ENCODE peak calls at places on chromosomes 12 and 14, in ten cellular contexts. One of them, this sample, is unnamed.

GRCh38 chr12:79020106-79020505 is 155.5 kb downstream of the SYT1 start:
- DNase-seq in DMS153: no peak
- DNase-seq in HFFc6: peak; percentile 3
- DNase-seq in midbrain: no peak
- DNase-seq in aorta: no peak
- DNase-seq in posterior vena cava: no peak
- DNase-seq in left cardiac atrium: no peak
- DNase-seq in CD4-positive, alpha-beta T cell: no peak
- DNase-seq in neural crest cell: no peak
- DNase-seq in activated naive CD8-positive, alpha-beta T cell treated with anti-CD3 and anti-CD28 coated beads for 36 hours: no peak
- DNase-seq in this sample: no peak

GRCh38 chr12:56208014-56208413 is 13.7 kb downstream of the RNF41 start:
- DNase-seq in neural crest cell: no peak
- DNase-seq in CD4-positive, alpha-beta T cell: no peak
- DNase-seq in aorta: no peak
- DNase-seq in midbrain: no peak
- DNase-seq in DMS153: no peak
- DNase-seq in HFFc6: no peak
- DNase-seq in posterior vena cava: peak; percentile 74
- DNase-seq in left cardiac atrium: no peak
- DNase-seq in activated naive CD8-positive, alpha-beta T cell treated with anti-CD3 and anti-CD28 coated beads for 36 hours: no peak
- DNase-seq in this sample: no peak

GRCh38 chr14:22520235-22520634 is 68.8 kb downstream of the DAD1 start:
- DNase-seq in HFFc6: peak; percentile 11
- DNase-seq in left cardiac atrium: no peak
- DNase-seq in midbrain: no peak
- DNase-seq in neural crest cell: no peak
- DNase-seq in CD4-positive, alpha-beta T cell: no peak
- DNase-seq in posterior vena cava: no peak
- DNase-seq in activated naive CD8-positive, alpha-beta T cell treated with anti-CD3 and anti-CD28 coated beads for 36 hours: no peak
- DNase-seq in DMS153: no peak
- DNase-seq in aorta: no peak
- DNase-seq in this sample: no peak

GRCh38 chr12:56154246-56154771 is 1.9 kb downstream of the MYL6B start:
- DNase-seq in left cardiac atrium: no peak
- DNase-seq in aorta: no peak
- DNase-seq in midbrain: no peak
- DNase-seq in neural crest cell: no peak
- DNase-seq in posterior vena cava: no peak
- DNase-seq in activated naive CD8-positive, alpha-beta T cell treated with anti-CD3 and anti-CD28 coated beads for 36 hours: no peak
- DNase-seq in DMS153: no peak
- DNase-seq in CD4-positive, alpha-beta T cell: no peak
- DNase-seq in HFFc6: no peak
- DNase-seq in this sample: no peak

GRCh38 chr12:67877697-67878096 is 111.5 kb upstream of the IFNG-AS1 start:
- DNase-seq in HFFc6: no peak
- DNase-seq in aorta: no peak
- DNase-seq in DMS153: no peak
- DNase-seq in neural crest cell: no peak
- DNase-seq in midbrain: no peak
- DNase-seq in activated naive CD8-positive, alpha-beta T cell treated with anti-CD3 and anti-CD28 coated beads for 36 hours: no peak
- DNase-seq in CD4-positive, alpha-beta T cell: no peak
- DNase-seq in left cardiac atrium: no peak
- DNase-seq in posterior vena cava: no peak
- DNase-seq in this sample: no peak

GRCh38 chr14:42229976-42230375 is 623.3 kb downstream of the LRFN5 start:
- DNase-seq in midbrain: no peak
- DNase-seq in activated naive CD8-positive, alpha-beta T cell treated with anti-CD3 and anti-CD28 coated beads for 36 hours: no peak
- DNase-seq in CD4-positive, alpha-beta T cell: no peak
- DNase-seq in posterior vena cava: no peak
- DNase-seq in neural crest cell: no peak
- DNase-seq in DMS153: no peak
- DNase-seq in aorta: no peak
- DNase-seq in HFFc6: no peak
- DNase-seq in left cardiac atrium: no peak
- DNase-seq in this sample: no peak

GRCh38 chr12:115341442-115341841 is 657.5 kb upstream of the TBX3 start:
- DNase-seq in CD4-positive, alpha-beta T cell: no peak
- DNase-seq in neural crest cell: no peak
- DNase-seq in aorta: peak; percentile 88
- DNase-seq in left cardiac atrium: peak; percentile 79
- DNase-seq in HFFc6: peak; percentile 99
- DNase-seq in DMS153: no peak
- DNase-seq in activated naive CD8-positive, alpha-beta T cell treated with anti-CD3 and anti-CD28 coated beads for 36 hours: no peak
- DNase-seq in midbrain: no peak
- DNase-seq in posterior vena cava: peak; percentile 89
- DNase-seq in this sample: no peak

GRCh38 chr14:53591816-53592215 is 364.8 kb downstream of the BMP4 start:
- DNase-seq in DMS153: no peak
- DNase-seq in left cardiac atrium: no peak
- DNase-seq in midbrain: no peak
- DNase-seq in aorta: no peak
- DNase-seq in CD4-positive, alpha-beta T cell: no peak
- DNase-seq in HFFc6: no peak
- DNase-seq in posterior vena cava: no peak
- DNase-seq in neural crest cell: no peak
- DNase-seq in activated naive CD8-positive, alpha-beta T cell treated with anti-CD3 and anti-CD28 coated beads for 36 hours: no peak
- DNase-seq in this sample: no peak

GRCh38 chr14:32372154-32372553 is 43.1 kb downstream of the AKAP6 start:
- DNase-seq in activated naive CD8-positive, alpha-beta T cell treated with anti-CD3 and anti-CD28 coated beads for 36 hours: no peak
- DNase-seq in DMS153: no peak
- DNase-seq in left cardiac atrium: no peak
- DNase-seq in CD4-positive, alpha-beta T cell: no peak
- DNase-seq in aorta: no peak
- DNase-seq in midbrain: no peak
- DNase-seq in neural crest cell: no peak
- DNase-seq in posterior vena cava: no peak
- DNase-seq in HFFc6: peak; percentile 97
- DNase-seq in this sample: no peak

GRCh38 chr12:10718279-10718821 is 4.8 kb downstream of the YBX3 start:
- DNase-seq in posterior vena cava: no peak
- DNase-seq in CD4-positive, alpha-beta T cell: no peak
- DNase-seq in midbrain: no peak
- DNase-seq in aorta: no peak
- DNase-seq in DMS153: no peak
- DNase-seq in left cardiac atrium: no peak
- DNase-seq in neural crest cell: no peak
- DNase-seq in HFFc6: peak; percentile 48
- DNase-seq in activated naive CD8-positive, alpha-beta T cell treated with anti-CD3 and anti-CD28 coated beads for 36 hours: no peak
- DNase-seq in this sample: no peak

GRCh38 chr12:54060975-54061778 is 7.5 kb downstream of the HOXC4 start:
- DNase-seq in activated naive CD8-positive, alpha-beta T cell treated with anti-CD3 and anti-CD28 coated beads for 36 hours: no peak
- DNase-seq in posterior vena cava: no peak
- DNase-seq in HFFc6: no peak
- DNase-seq in CD4-positive, alpha-beta T cell: no peak
- DNase-seq in DMS153: no peak
- DNase-seq in neural crest cell: no peak
- DNase-seq in aorta: no peak
- DNase-seq in midbrain: no peak
- DNase-seq in left cardiac atrium: no peak
- DNase-seq in this sample: no peak

GRCh38 chr12:4279120-4279690 is 5.6 kb downstream of the CCND2 start:
- DNase-seq in aorta: no peak
- DNase-seq in activated naive CD8-positive, alpha-beta T cell treated with anti-CD3 and anti-CD28 coated beads for 36 hours: no peak
- DNase-seq in CD4-positive, alpha-beta T cell: no peak
- DNase-seq in DMS153: no peak
- DNase-seq in posterior vena cava: no peak
- DNase-seq in midbrain: no peak
- DNase-seq in neural crest cell: no peak
- DNase-seq in left cardiac atrium: no peak
- DNase-seq in HFFc6: no peak
- DNase-seq in this sample: no peak

GRCh38 chr12:91978143-91978542 is 167.5 kb downstream of the BTG1 start:
- DNase-seq in activated naive CD8-positive, alpha-beta T cell treated with anti-CD3 and anti-CD28 coated beads for 36 hours: no peak
- DNase-seq in posterior vena cava: no peak
- DNase-seq in DMS153: no peak
- DNase-seq in neural crest cell: no peak
- DNase-seq in CD4-positive, alpha-beta T cell: peak; percentile 42
- DNase-seq in left cardiac atrium: no peak
- DNase-seq in HFFc6: no peak
- DNase-seq in midbrain: no peak
- DNase-seq in aorta: no peak
- DNase-seq in this sample: peak; percentile 73

GRCh38 chr14:98966021-98966420 is 306.0 kb downstream of the BCL11B start:
- DNase-seq in CD4-positive, alpha-beta T cell: no peak
- DNase-seq in posterior vena cava: no peak
- DNase-seq in midbrain: no peak
- DNase-seq in left cardiac atrium: no peak
- DNase-seq in neural crest cell: no peak
- DNase-seq in activated naive CD8-positive, alpha-beta T cell treated with anti-CD3 and anti-CD28 coated beads for 36 hours: no peak
- DNase-seq in HFFc6: no peak
- DNase-seq in DMS153: no peak
- DNase-seq in aorta: no peak
- DNase-seq in this sample: no peak

GRCh38 chr12:86727151-86727550 is 471.0 kb upstream of the MGAT4C start:
- DNase-seq in posterior vena cava: no peak
- DNase-seq in activated naive CD8-positive, alpha-beta T cell treated with anti-CD3 and anti-CD28 coated beads for 36 hours: no peak
- DNase-seq in CD4-positive, alpha-beta T cell: no peak
- DNase-seq in left cardiac atrium: no peak
- DNase-seq in HFFc6: no peak
- DNase-seq in DMS153: no peak
- DNase-seq in midbrain: no peak
- DNase-seq in aorta: no peak
- DNase-seq in neural crest cell: no peak
- DNase-seq in this sample: no peak

GRCh38 chr14:64841772-64842490 is 37.8 kb downstream of the SPTB start:
- DNase-seq in left cardiac atrium: peak; percentile 62
- DNase-seq in HFFc6: peak; percentile 10
- DNase-seq in DMS153: no peak
- DNase-seq in aorta: peak; percentile 76
- DNase-seq in activated naive CD8-positive, alpha-beta T cell treated with anti-CD3 and anti-CD28 coated beads for 36 hours: no peak
- DNase-seq in midbrain: no peak
- DNase-seq in CD4-positive, alpha-beta T cell: no peak
- DNase-seq in posterior vena cava: no peak
- DNase-seq in neural crest cell: no peak
- DNase-seq in this sample: no peak

GRCh38 chr14:105473677-105474477 is 744 bp upstream of the CRIP2 start:
- DNase-seq in midbrain: peak; percentile 32
- DNase-seq in CD4-positive, alpha-beta T cell: peak; percentile 74
- DNase-seq in aorta: peak; percentile 99
- DNase-seq in left cardiac atrium: peak; percentile 99
- DNase-seq in DMS153: peak; percentile 48
- DNase-seq in activated naive CD8-positive, alpha-beta T cell treated with anti-CD3 and anti-CD28 coated beads for 36 hours: peak; percentile 50
- DNase-seq in HFFc6: peak; percentile 70
- DNase-seq in posterior vena cava: peak; percentile 97
- DNase-seq in neural crest cell: peak; percentile 94
- DNase-seq in this sample: peak; percentile 75

GRCh38 chr14:79706382-79706781 is 504.9 kb downstream of the DIO2 start:
- DNase-seq in CD4-positive, alpha-beta T cell: no peak
- DNase-seq in activated naive CD8-positive, alpha-beta T cell treated with anti-CD3 and anti-CD28 coated beads for 36 hours: no peak
- DNase-seq in HFFc6: no peak
- DNase-seq in neural crest cell: no peak
- DNase-seq in DMS153: no peak
- DNase-seq in posterior vena cava: no peak
- DNase-seq in left cardiac atrium: no peak
- DNase-seq in midbrain: no peak
- DNase-seq in aorta: no peak
- DNase-seq in this sample: no peak

GRCh38 chr12:115135800-115136211 is 451.8 kb upstream of the TBX3 start:
- DNase-seq in midbrain: peak; percentile 67
- DNase-seq in left cardiac atrium: peak; percentile 55
- DNase-seq in aorta: no peak
- DNase-seq in neural crest cell: no peak
- DNase-seq in CD4-positive, alpha-beta T cell: no peak
- DNase-seq in HFFc6: no peak
- DNase-seq in activated naive CD8-positive, alpha-beta T cell treated with anti-CD3 and anti-CD28 coated beads for 36 hours: no peak
- DNase-seq in DMS153: peak; percentile 95
- DNase-seq in posterior vena cava: peak; percentile 72
- DNase-seq in this sample: no peak

GRCh38 chr12:111846016-111846415 is 4.0 kb downstream of the MAPKAPK5 start:
- DNase-seq in CD4-positive, alpha-beta T cell: no peak
- DNase-seq in HFFc6: no peak
- DNase-seq in DMS153: no peak
- DNase-seq in left cardiac atrium: no peak
- DNase-seq in posterior vena cava: no peak
- DNase-seq in midbrain: no peak
- DNase-seq in activated naive CD8-positive, alpha-beta T cell treated with anti-CD3 and anti-CD28 coated beads for 36 hours: no peak
- DNase-seq in neural crest cell: no peak
- DNase-seq in aorta: no peak
- DNase-seq in this sample: no peak

GRCh38 chr14:24351517-24351916 is 11.7 kb upstream of the RIPK3 start:
- DNase-seq in midbrain: no peak
- DNase-seq in aorta: no peak
- DNase-seq in activated naive CD8-positive, alpha-beta T cell treated with anti-CD3 and anti-CD28 coated beads for 36 hours: no peak
- DNase-seq in DMS153: no peak
- DNase-seq in HFFc6: peak; percentile 39
- DNase-seq in neural crest cell: no peak
- DNase-seq in CD4-positive, alpha-beta T cell: no peak
- DNase-seq in posterior vena cava: peak; percentile 56
- DNase-seq in left cardiac atrium: no peak
- DNase-seq in this sample: no peak

GRCh38 chr12:53049582-53050318 is at the start of gene TNS2:
- DNase-seq in aorta: peak; percentile 88
- DNase-seq in activated naive CD8-positive, alpha-beta T cell treated with anti-CD3 and anti-CD28 coated beads for 36 hours: no peak
- DNase-seq in DMS153: peak; percentile 24
- DNase-seq in HFFc6: no peak
- DNase-seq in left cardiac atrium: peak; percentile 90
- DNase-seq in neural crest cell: no peak
- DNase-seq in CD4-positive, alpha-beta T cell: no peak
- DNase-seq in posterior vena cava: peak; percentile 93
- DNase-seq in midbrain: peak; percentile 41
- DNase-seq in this sample: no peak

GRCh38 chr12:4153343-4153892 is 120.1 kb upstream of the CCND2 start:
- DNase-seq in activated naive CD8-positive, alpha-beta T cell treated with anti-CD3 and anti-CD28 coated beads for 36 hours: peak; percentile 86
- DNase-seq in aorta: no peak
- DNase-seq in CD4-positive, alpha-beta T cell: no peak
- DNase-seq in midbrain: no peak
- DNase-seq in DMS153: no peak
- DNase-seq in neural crest cell: no peak
- DNase-seq in posterior vena cava: no peak
- DNase-seq in left cardiac atrium: no peak
- DNase-seq in HFFc6: no peak
- DNase-seq in this sample: no peak

GRCh38 chr14:32201816-32202467 is at the start of gene RNU6-7:
- DNase-seq in HFFc6: no peak
- DNase-seq in midbrain: no peak
- DNase-seq in DMS153: peak; percentile 68
- DNase-seq in CD4-positive, alpha-beta T cell: peak; percentile 62
- DNase-seq in neural crest cell: no peak
- DNase-seq in aorta: peak; percentile 71
- DNase-seq in posterior vena cava: no peak
- DNase-seq in activated naive CD8-positive, alpha-beta T cell treated with anti-CD3 and anti-CD28 coated beads for 36 hours: peak; percentile 31
- DNase-seq in left cardiac atrium: peak; percentile 25
- DNase-seq in this sample: peak; percentile 81

GRCh38 chr12:105482976-105483375 is 152.5 kb downstream of the C12orf75 start:
- DNase-seq in DMS153: no peak
- DNase-seq in posterior vena cava: no peak
- DNase-seq in left cardiac atrium: no peak
- DNase-seq in aorta: no peak
- DNase-seq in midbrain: no peak
- DNase-seq in HFFc6: no peak
- DNase-seq in activated naive CD8-positive, alpha-beta T cell treated with anti-CD3 and anti-CD28 coated beads for 36 hours: no peak
- DNase-seq in neural crest cell: no peak
- DNase-seq in CD4-positive, alpha-beta T cell: no peak
- DNase-seq in this sample: no peak

GRCh38 chr12:112518336-112518735 is 99.6 kb downstream of the PTPN11 start:
- DNase-seq in posterior vena cava: no peak
- DNase-seq in midbrain: peak; percentile 25
- DNase-seq in left cardiac atrium: no peak
- DNase-seq in DMS153: no peak
- DNase-seq in neural crest cell: no peak
- DNase-seq in aorta: no peak
- DNase-seq in CD4-positive, alpha-beta T cell: no peak
- DNase-seq in HFFc6: no peak
- DNase-seq in activated naive CD8-positive, alpha-beta T cell treated with anti-CD3 and anti-CD28 coated beads for 36 hours: no peak
- DNase-seq in this sample: no peak

GRCh38 chr14:91374897-91375747 is 42.5 kb downstream of the CCDC88C start:
- DNase-seq in posterior vena cava: no peak
- DNase-seq in CD4-positive, alpha-beta T cell: no peak
- DNase-seq in aorta: no peak
- DNase-seq in activated naive CD8-positive, alpha-beta T cell treated with anti-CD3 and anti-CD28 coated beads for 36 hours: no peak
- DNase-seq in left cardiac atrium: no peak
- DNase-seq in midbrain: peak; percentile 5
- DNase-seq in DMS153: peak; percentile 80
- DNase-seq in HFFc6: no peak
- DNase-seq in neural crest cell: no peak
- DNase-seq in this sample: no peak

GRCh38 chr14:70343141-70343540 is 16.3 kb downstream of the COX16 start:
- DNase-seq in aorta: no peak
- DNase-seq in posterior vena cava: no peak
- DNase-seq in midbrain: no peak
- DNase-seq in activated naive CD8-positive, alpha-beta T cell treated with anti-CD3 and anti-CD28 coated beads for 36 hours: no peak
- DNase-seq in DMS153: no peak
- DNase-seq in CD4-positive, alpha-beta T cell: no peak
- DNase-seq in left cardiac atrium: no peak
- DNase-seq in HFFc6: no peak
- DNase-seq in neural crest cell: no peak
- DNase-seq in this sample: no peak

This sample was measured in CD8-positive, alpha-beta memory T cell.